ENCODE peak calls at places on chromosomes 16 and 17, in eight cellular contexts. O, J, D, I, Z, K, Q and X are unnamed samples.

GRCh38 chr17:40121886-40122465 is at the start of gene MSL1:
- DNase-seq in J (peak; percentile 92), Q (peak; percentile 95), Z (peak; percentile 80), K (peak; percentile 84), O (peak; percentile 95), I (peak; percentile 80), D (no peak), X (peak; percentile 61)

GRCh38 chr17:1767358-1767757 is 5.5 kb downstream of the SERPINF1 start:
- DNase-seq in Z (no peak), I (no peak), O (no peak), J (no peak), K (no peak), D (no peak), Q (no peak), X (no peak)

GRCh38 chr17:56026894-56027293 is 126.4 kb upstream of the ANKFN1 start:
- DNase-seq in O (no peak), Q (no peak), I (no peak), D (no peak), J (no peak), Z (no peak), K (no peak), X (no peak)

GRCh38 chr17:65604070-65604469 is 42.6 kb upstream of the AXIN2 start:
- DNase-seq in Z (no peak), I (no peak), J (no peak), K (no peak), D (no peak), Q (no peak), O (no peak), X (peak; percentile 68)

GRCh38 chr17:55413825-55414489 is 7.7 kb downstream of the MMD start:
- DNase-seq in O (no peak), J (no peak), I (no peak), Z (no peak), K (no peak), D (no peak), Q (no peak), X (no peak)

GRCh38 chr17:19305261-19305660 is 57.3 kb downstream of the B9D1 start:
- DNase-seq in O (no peak), I (peak; percentile 43), D (no peak), K (no peak), Q (no peak), Z (no peak), J (no peak), X (no peak)

GRCh38 chr16:25707553-25707952 is 15.8 kb downstream of the HS3ST4 start:
- DNase-seq in Z (no peak), Q (no peak), D (no peak), J (no peak), O (no peak), K (no peak), I (no peak), X (no peak)

GRCh38 chr16:24820522-24820921 is 25.2 kb upstream of the SLC5A11 start:
- DNase-seq in I (no peak), K (no peak), Q (no peak), Z (no peak), O (no peak), J (peak; percentile 68), D (no peak), X (no peak)

GRCh38 chr16:82124651-82125050 is 45.4 kb downstream of the MPHOSPH6 start:
- DNase-seq in Z (no peak), I (no peak), J (no peak), D (no peak), O (no peak), K (no peak), Q (no peak), X (no peak)

GRCh38 chr17:50681260-50682200 is 26.2 kb downstream of the ANKRD40 start:
- DNase-seq in D (peak; percentile 73), K (peak; percentile 71), Z (no peak), I (no peak), Q (peak; percentile 62), J (peak; percentile 89), O (peak; percentile 82), X (peak; percentile 84)

GRCh38 chr16:57906385-57907316 is 64.3 kb downstream of the CNGB1 start:
- DNase-seq in K (peak; percentile 81), J (peak; percentile 51), Q (peak; percentile 62), D (no peak), O (no peak), I (peak; percentile 13), Z (no peak), X (no peak)

GRCh38 chr17:43832976-43833829 is at the start of gene MPP3:
- DNase-seq in K (peak; percentile 79), I (no peak), Q (peak; percentile 87), O (peak; percentile 92), D (no peak), J (peak; percentile 90), Z (peak; percentile 38), X (peak; percentile 91)

GRCh38 chr16:23182675-23183485 is at the start of gene SCNN1G:
- DNase-seq in Q (peak; percentile 55), D (no peak), K (peak; percentile 52), J (peak; percentile 14), I (no peak), Z (peak; percentile 27), O (peak; percentile 16), X (no peak)

GRCh38 chr16:84194470-84195200 is 3.7 kb downstream of the ADAD2 start:
- DNase-seq in Z (peak; percentile 17), D (no peak), I (no peak), O (peak; percentile 3), J (no peak), Q (no peak), K (no peak), X (no peak)

GRCh38 chr17:36942631-36943125 is 5.4 kb downstream of the LHX1 start:
- DNase-seq in Z (no peak), Q (peak; percentile 44), J (no peak), O (peak; percentile 5), D (no peak), I (no peak), K (no peak), X (no peak)

GRCh38 chr17:8121531-8122390 is 2.1 kb downstream of the HES7 start:
- DNase-seq in O (peak; percentile 88), Q (peak; percentile 96), J (peak; percentile 72), K (peak; percentile 91), D (peak; percentile 51), I (peak; percentile 86), Z (peak; percentile 62), X (peak; percentile 47)

GRCh38 chr17:45005700-45006099 is 37.6 kb upstream of the C1QL1 start:
- DNase-seq in Z (no peak), J (no peak), O (no peak), Q (no peak), D (no peak), K (no peak), I (no peak), X (no peak)

GRCh38 chr17:36524428-36524876 is 10.2 kb downstream of the MYO19 start:
- DNase-seq in Q (no peak), I (peak; percentile 13), D (no peak), Z (peak; percentile 73), K (no peak), J (peak; percentile 37), O (no peak), X (peak; percentile 75)

GRCh38 chr16:73213761-73214480 is 166.0 kb upstream of the ZFHX3 start:
- DNase-seq in Z (no peak), D (no peak), O (no peak), Q (no peak), J (peak; percentile 49), K (no peak), I (no peak), X (peak; percentile 9)

GRCh38 chr16:89335803-89336485 is 118.4 kb downstream of the ZNF778 start:
- DNase-seq in J (no peak), D (no peak), Q (no peak), Z (peak; percentile 70), O (no peak), K (no peak), I (peak; percentile 31), X (no peak)
- TF ChIP-seq EZH2phosphoT487 in J (no peak), D (no peak), Q (no peak), Z (no peak), O (no peak), K (no peak), I (no peak), X (no peak)

GRCh38 chr17:17772231-17772630 is 64.6 kb downstream of the SREBF1 start:
- DNase-seq in O (no peak), Q (no peak), Z (no peak), K (no peak), D (no peak), I (no peak), J (no peak), X (no peak)
- H4K20me1 ChIP-seq in O (peaks cover 53% of the 10 kb centered on the region), Q (peaks cover 93% of the 10 kb centered on the region), Z (no peaks in the 10 kb centered on the region), K (no peaks in the 10 kb centered on the region), D (no peaks in the 10 kb centered on the region), I (no peaks in the 10 kb centered on the region), J (no peaks in the 10 kb centered on the region), X (no peaks in the 10 kb centered on the region)

GRCh38 chr17:60327870-60328362 is 64.0 kb downstream of the USP32 start:
- DNase-seq in Q (peak; percentile 9), Z (no peak), I (no peak), K (no peak), D (no peak), O (no peak), J (no peak), X (no peak)

GRCh38 chr17:60328679-60329078 is 63.3 kb downstream of the USP32 start:
- DNase-seq in I (no peak), D (no peak), K (no peak), Q (no peak), Z (no peak), O (no peak), J (no peak), X (no peak)

GRCh38 chr17:60326702-60327101 is 65.2 kb downstream of the USP32 start:
- DNase-seq in Q (no peak), D (no peak), J (no peak), Z (no peak), O (no peak), I (no peak), K (no peak), X (no peak)

GRCh38 chr17:60325730-60326524 is 66.0 kb downstream of the USP32 start:
- DNase-seq in Z (no peak), D (no peak), J (no peak), I (no peak), O (no peak), Q (no peak), K (no peak), X (no peak)

GRCh38 chr17:60327122-60327869 is 64.6 kb downstream of the USP32 start:
- DNase-seq in O (no peak), K (peak; percentile 66), I (no peak), J (no peak), D (no peak), Q (peak; percentile 70), Z (no peak), X (no peak)
- H3K79me2 ChIP-seq in O (peaks cover 70% of the 10 kb centered on the region), K (peaks cover 94% of the 10 kb centered on the region), I (no peaks in the 10 kb centered on the region), J (peaks cover 89% of the 10 kb centered on the region), D (peaks cover 15% of the 10 kb centered on the region), Q (peaks cover 84% of the 10 kb centered on the region), Z (no peaks in the 10 kb centered on the region), X (peaks cover 5% of the 10 kb centered on the region)

DNA sequence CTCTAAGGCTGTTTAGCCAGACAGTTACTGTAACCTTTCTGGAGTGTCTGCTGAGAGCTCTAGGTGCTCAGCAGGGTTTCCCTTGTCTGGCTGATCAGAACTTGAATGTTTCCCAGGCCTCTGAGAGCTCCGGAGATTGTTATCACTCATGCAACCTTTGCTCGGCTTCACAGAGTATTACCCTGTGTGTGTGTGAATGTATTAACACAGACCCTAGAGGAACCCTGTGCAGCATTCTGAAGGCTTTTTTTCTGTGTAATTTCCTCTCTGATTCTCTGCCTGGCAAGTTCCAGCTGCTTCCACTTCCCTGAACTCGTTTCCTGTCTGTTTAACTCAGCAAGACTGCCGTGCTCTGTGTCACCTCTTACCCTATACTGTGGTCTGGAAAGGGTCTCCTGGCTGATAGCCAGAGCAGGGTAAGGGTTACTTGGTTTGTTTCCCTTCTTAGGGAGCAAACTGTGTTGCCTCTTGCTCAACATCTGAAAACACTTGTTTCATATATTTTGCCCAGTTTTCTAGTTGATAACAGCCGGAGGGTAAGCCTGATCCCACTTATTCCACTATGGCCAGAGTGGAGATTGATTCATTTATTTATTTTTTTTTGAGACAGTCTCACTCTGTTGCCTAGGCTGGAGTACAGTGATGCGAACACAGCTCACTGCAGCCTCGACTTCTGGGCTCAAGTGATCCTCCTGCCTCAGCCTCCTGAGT is 21.7 kb downstream of the PRMT7 start:
- DNase-seq in Q (no peak), Z (peak; percentile 28), J (peak; percentile 52), D (no peak), K (no peak), I (peak; percentile 49), O (peak; percentile 65), X (no peak)
- TF ChIP-seq EZH2phosphoT487 in Q (no peak), Z (no peak), J (no peak), D (no peak), K (no peak), I (no peak), O (no peak), X (no peak)